ENCODE peak calls at places on chromosomes 4 and X, in five cellular contexts. L is WTC11, F is germinal center, I is amygdala, Y is NAMALWA. T is an unnamed sample.

GRCh38 chr4:5222951-5223350 is 171.7 kb downstream of the STK32B start:
- DNase-seq in L (no peak), F (no peak), I (no peak), Y (no peak), T (no peak)

GRCh38 chrX:82412851-82413250 is 1095.2 kb upstream of the POU3F4 start:
- DNase-seq in L (no peak), F (no peak), I (no peak), Y (no peak), T (no peak)

GRCh38 chrX:72052415-72053090 is 79.2 kb downstream of the RTL5 start:
- DNase-seq in L (no peak), F (no peak), I (no peak), Y (no peak), T (no peak)

GRCh38 chr4:25433966-25434667 is 57.1 kb downstream of the ANAPC4 start:
- DNase-seq in L (no peak), F (no peak), I (no peak), Y (no peak), T (no peak)

GRCh38 chrX:129741880-129742758 is 3.3 kb downstream of the XPNPEP2 start:
- DNase-seq in L (peak), F (no peak), I (no peak), Y (no peak), T (no peak)

GRCh38 chrX:54447461-54447860 is 7.3 kb downstream of the TSR2 start:
- DNase-seq in L (no peak), F (no peak), I (no peak), Y (peak), T (no peak)

GRCh38 chr4:184310171-184310567 is 92.5 kb upstream of the ENPP6 start:
- DNase-seq in L (peak), F (peak), I (no peak), Y (peak), T (no peak)

GRCh38 chr4:23866450-23866849 is 23.4 kb downstream of the PPARGC1A start:
- DNase-seq in L (no peak), F (no peak), I (no peak), Y (no peak), T (no peak)

GRCh38 chrX:106499473-106499872 is 112.3 kb upstream of the RADX start:
- DNase-seq in L (no peak), F (no peak), I (no peak), Y (no peak), T (no peak)

GRCh38 chrX:73390628-73391567 is 56.0 kb upstream of the CDX4 start:
- DNase-seq in L (no peak), F (no peak), I (no peak), Y (no peak), T (no peak)

GRCh38 chrX:12950851-12951589 is 23.9 kb upstream of the TMSB4X start:
- DNase-seq in L (peak), F (peak), I (no peak), Y (peak), T (peak)

GRCh38 chrX:56813318-56813837 is 84.3 kb downstream of the NBDY start:
- DNase-seq in L (no peak), F (no peak), I (peak), Y (no peak), T (peak)